ENCODE peak calls at places on chromosomes 1 and 21, in four cellular contexts. One of them, this sample, is unnamed.

GRCh38 chr1:88302843-88303486 is 381.1 kb upstream of the PKN2 start:
- DNase-seq in gastrocnemius medialis: no peak
- DNase-seq in tibial nerve: peak; percentile 14
- DNase-seq in A673: peak; percentile 38
- DNase-seq in this sample: no peak

GRCh38 chr1:58812468-58812867 is 28.6 kb upstream of the JUN start:
- DNase-seq in A673: no peak
- DNase-seq in tibial nerve: no peak
- DNase-seq in gastrocnemius medialis: no peak
- DNase-seq in this sample: no peak

GRCh38 chr1:172308577-172308976 is 111.9 kb upstream of the C1orf105 start:
- DNase-seq in gastrocnemius medialis: no peak
- DNase-seq in A673: peak; percentile 30
- DNase-seq in tibial nerve: no peak
- DNase-seq in this sample: no peak

GRCh38 chr21:45528028-45528705 is 14.1 kb downstream of the SLC19A1 start:
- DNase-seq in gastrocnemius medialis: no peak
- DNase-seq in tibial nerve: no peak
- DNase-seq in A673: no peak
- DNase-seq in this sample: no peak

GRCh38 chr1:177228721-177229088 is 57.9 kb downstream of the BRINP2 start:
- DNase-seq in gastrocnemius medialis: no peak
- DNase-seq in A673: no peak
- DNase-seq in tibial nerve: no peak
- DNase-seq in this sample: no peak

GRCh38 chr1:53463961-53464899 is 5.0 kb downstream of the DMRTB1 start:
- DNase-seq in A673: no peak
- DNase-seq in gastrocnemius medialis: no peak
- DNase-seq in tibial nerve: no peak
- DNase-seq in this sample: no peak

GRCh38 chr1:246526915-246527314 is 19.8 kb upstream of the SMYD3 start:
- DNase-seq in A673: no peak
- DNase-seq in tibial nerve: no peak
- DNase-seq in gastrocnemius medialis: no peak
- DNase-seq in this sample: no peak

GRCh38 chr1:63824386-63824898 is 50.6 kb downstream of the ROR1 start:
- DNase-seq in gastrocnemius medialis: no peak
- DNase-seq in A673: no peak
- DNase-seq in tibial nerve: no peak
- DNase-seq in this sample: no peak

GRCh38 chr1:229699613-229700242 is 73.7 kb downstream of the URB2 start:
- DNase-seq in gastrocnemius medialis: no peak
- DNase-seq in tibial nerve: peak; percentile 22
- DNase-seq in A673: peak; percentile 19
- DNase-seq in this sample: no peak

GRCh38 chr1:110463695-110464094 is 12.7 kb downstream of the PROK1 start:
- DNase-seq in A673: no peak
- DNase-seq in tibial nerve: no peak
- DNase-seq in gastrocnemius medialis: no peak
- DNase-seq in this sample: no peak

GRCh38 chr1:56099766-56100165 is 479.6 kb downstream of the PLPP3 start:
- DNase-seq in tibial nerve: no peak
- DNase-seq in gastrocnemius medialis: no peak
- DNase-seq in A673: no peak
- DNase-seq in this sample: no peak

GRCh38 chr1:70961374-70961773 is 86.2 kb downstream of the PTGER3 start:
- DNase-seq in A673: peak; percentile 14
- DNase-seq in tibial nerve: no peak
- DNase-seq in gastrocnemius medialis: no peak
- DNase-seq in this sample: no peak

GRCh38 chr1:70963374-70963773 is 84.2 kb downstream of the PTGER3 start:
- DNase-seq in tibial nerve: no peak
- DNase-seq in A673: no peak
- DNase-seq in gastrocnemius medialis: no peak
- DNase-seq in this sample: no peak

GRCh38 chr1:70970407-70970806 is 77.2 kb downstream of the PTGER3 start:
- DNase-seq in tibial nerve: no peak
- DNase-seq in gastrocnemius medialis: no peak
- DNase-seq in A673: no peak
- DNase-seq in this sample: no peak

DNA sequence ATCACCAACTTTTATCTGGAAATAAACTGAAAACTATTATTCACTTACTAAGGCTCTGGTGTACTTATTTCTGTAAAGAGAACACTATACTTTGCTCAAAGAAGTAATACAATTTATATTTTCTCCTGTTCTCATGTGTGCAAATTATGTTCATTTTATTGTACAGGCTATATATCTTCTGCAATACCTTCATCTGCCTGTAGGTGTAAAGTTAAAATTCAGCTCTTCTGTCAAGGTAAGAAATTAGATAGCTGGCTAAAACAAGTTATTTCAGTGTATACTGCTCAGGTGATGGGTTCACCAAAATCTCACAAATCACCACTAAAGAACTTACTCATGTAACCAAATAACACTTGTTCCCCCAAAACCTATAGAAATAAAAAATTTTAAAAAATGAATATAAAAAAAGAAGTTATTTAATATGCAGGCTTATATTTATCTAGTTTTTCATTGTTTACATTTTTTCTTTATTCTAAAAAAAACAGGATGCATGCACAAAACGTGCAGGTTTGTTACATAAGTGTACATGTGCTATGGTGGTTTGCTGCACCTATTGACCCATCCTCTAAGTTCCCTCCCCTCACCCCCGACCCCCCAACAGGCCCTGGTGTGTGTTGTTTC is 81.5 kb downstream of the PTGER3 start:
- DNase-seq in gastrocnemius medialis: no peak
- DNase-seq in tibial nerve: no peak
- DNase-seq in A673: peak; percentile 30
- DNase-seq in this sample: no peak
- TF ChIP-seq CTCF in gastrocnemius medialis: no peak
- TF ChIP-seq CTCF in tibial nerve: no peak
- TF ChIP-seq CTCF in A673: peak; percentile 47
- TF ChIP-seq CTCF in this sample: peak; percentile 7

DNA sequence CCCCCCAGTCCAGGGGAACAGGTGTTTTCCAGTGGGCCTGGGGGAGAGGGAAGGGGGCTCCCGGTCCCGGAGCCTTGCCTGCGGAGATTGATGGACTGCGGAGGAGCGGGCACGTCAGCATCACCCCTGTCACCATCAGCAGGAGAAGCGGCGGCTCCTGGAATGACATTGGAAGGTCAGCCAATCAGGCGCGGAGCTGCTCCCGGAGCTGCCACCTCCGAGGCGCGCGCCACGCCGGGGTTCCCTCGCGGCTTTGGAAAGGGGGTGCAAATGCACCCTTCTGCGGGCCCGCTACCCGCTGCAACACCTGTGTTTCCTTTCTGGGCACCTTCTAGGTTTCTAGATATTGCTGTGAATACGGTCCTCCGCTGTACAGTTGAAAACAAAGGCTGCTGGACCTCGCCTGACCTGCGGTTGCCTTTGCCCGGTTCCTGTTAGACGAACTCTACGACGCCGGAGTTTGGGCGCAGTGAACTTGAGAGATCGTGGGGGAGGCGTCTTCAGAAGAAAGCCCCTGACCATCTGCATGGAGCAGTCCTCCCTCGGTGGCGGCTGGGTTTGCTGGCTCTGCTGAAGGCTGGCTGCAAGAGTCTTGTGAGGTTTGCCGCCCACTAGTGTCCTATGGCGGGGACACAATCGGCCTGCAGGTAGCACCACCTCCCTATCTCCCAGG is 5.3 kb downstream of the DSCAM start:
- DNase-seq in tibial nerve: peak; percentile 12
- DNase-seq in A673: peak; percentile 24
- DNase-seq in gastrocnemius medialis: no peak
- DNase-seq in this sample: no peak
- H3K4me3 ChIP-seq in tibial nerve: peak overlapping the region; percentile 34
- H3K4me3 ChIP-seq in A673: peak overlapping the region; percentile 28
- H3K4me3 ChIP-seq in gastrocnemius medialis: no peak overlapping the region
- H3K4me3 ChIP-seq in this sample: no peak overlapping the region

GRCh38 chr1:26541816-26542711 is 12.5 kb downstream of the RPS6KA1 start:
- DNase-seq in tibial nerve: peak; percentile 70
- DNase-seq in gastrocnemius medialis: peak; percentile 47
- DNase-seq in A673: peak; percentile 48
- DNase-seq in this sample: peak; percentile 100
- TF ChIP-seq CTCF in tibial nerve: no peak
- TF ChIP-seq CTCF in gastrocnemius medialis: no peak
- TF ChIP-seq CTCF in A673: peak; percentile 26
- TF ChIP-seq CTCF in this sample: peak; percentile 55

DNA sequence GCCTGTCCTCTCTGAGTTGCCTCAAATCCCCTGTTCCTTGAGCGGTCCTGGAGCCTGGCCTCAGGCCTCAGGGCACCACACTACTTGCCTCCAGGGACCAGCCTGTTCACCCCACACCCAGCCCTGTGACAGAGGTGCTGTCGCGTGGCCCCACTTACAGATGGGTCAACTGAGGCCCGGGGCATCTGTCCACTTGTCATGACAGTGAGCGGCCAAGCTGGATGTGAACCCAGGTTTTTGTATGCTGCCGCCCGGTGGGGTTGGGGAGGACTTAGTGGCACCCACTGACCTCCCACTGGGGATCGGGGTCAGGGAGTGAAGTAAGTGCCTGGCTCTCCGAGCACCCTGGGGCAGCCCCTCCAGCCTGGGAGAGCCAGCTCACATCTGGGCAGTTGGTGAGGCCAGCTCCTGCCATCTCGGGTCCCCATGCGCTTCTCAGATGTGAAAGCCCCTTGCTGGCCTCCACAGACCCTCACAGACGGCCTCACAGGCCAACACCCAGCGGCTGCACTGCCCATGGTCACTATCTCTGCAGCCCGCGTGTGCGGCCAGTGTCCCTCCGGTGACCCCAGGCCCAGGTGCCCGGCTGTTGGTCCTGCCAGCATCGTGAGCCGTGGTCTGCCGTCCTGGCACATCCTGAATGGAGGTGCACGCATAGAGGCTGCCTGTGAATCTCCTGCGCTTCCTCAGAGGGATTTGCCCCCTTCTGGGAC is 9.3 kb upstream of the FAAP20 start:
- DNase-seq in tibial nerve: no peak
- DNase-seq in gastrocnemius medialis: no peak
- DNase-seq in A673: no peak
- DNase-seq in this sample: no peak
- H3K4me3 ChIP-seq in tibial nerve: peak overlapping the region; percentile 57
- H3K4me3 ChIP-seq in gastrocnemius medialis: peak overlapping the region; percentile 77
- H3K4me3 ChIP-seq in A673: peak overlapping the region; percentile 40
- H3K4me3 ChIP-seq in this sample: no peak overlapping the region

GRCh38 chr1:8733463-8733862 is 84.0 kb downstream of the RERE start:
- DNase-seq in gastrocnemius medialis: peak; percentile 79
- DNase-seq in A673: no peak
- DNase-seq in tibial nerve: no peak
- DNase-seq in this sample: no peak

GRCh38 chr1:8740034-8740449 is 77.4 kb downstream of the RERE start:
- DNase-seq in gastrocnemius medialis: no peak
- DNase-seq in A673: no peak
- DNase-seq in tibial nerve: no peak
- DNase-seq in this sample: no peak

GRCh38 chr1:8736927-8737326 is 80.5 kb downstream of the RERE start:
- DNase-seq in gastrocnemius medialis: no peak
- DNase-seq in tibial nerve: no peak
- DNase-seq in A673: no peak
- DNase-seq in this sample: no peak

GRCh38 chr1:8742022-8742924 is 75.2 kb downstream of the RERE start:
- DNase-seq in tibial nerve: no peak
- DNase-seq in gastrocnemius medialis: no peak
- DNase-seq in A673: no peak
- DNase-seq in this sample: no peak

GRCh38 chr1:8739377-8739776 is 78.1 kb downstream of the RERE start:
- DNase-seq in gastrocnemius medialis: no peak
- DNase-seq in A673: no peak
- DNase-seq in tibial nerve: no peak
- DNase-seq in this sample: no peak
- TF ChIP-seq CTCF in gastrocnemius medialis: no peak
- TF ChIP-seq CTCF in A673: peak; percentile 19
- TF ChIP-seq CTCF in tibial nerve: no peak
- TF ChIP-seq CTCF in this sample: no peak

DNA sequence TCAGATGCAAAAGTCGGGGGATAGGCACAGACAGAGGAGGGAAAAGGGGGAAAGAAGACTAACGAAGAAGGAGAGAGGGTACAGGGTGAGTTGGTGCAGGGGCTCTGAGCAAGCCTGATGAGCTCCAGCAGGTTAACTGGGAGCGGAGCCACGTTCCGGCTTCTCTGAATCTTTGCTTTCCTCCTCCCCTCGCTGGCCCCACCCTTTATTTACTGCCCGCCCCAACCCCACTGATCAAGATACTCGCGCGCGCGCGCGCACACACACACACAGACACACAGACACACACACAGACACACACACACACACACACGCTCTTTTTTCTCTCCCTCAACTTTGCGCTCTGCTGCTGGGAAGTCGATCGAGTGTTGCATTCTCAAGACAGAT is at the start of gene GRIK1:
- DNase-seq in A673: peak; percentile 60
- DNase-seq in tibial nerve: no peak
- DNase-seq in gastrocnemius medialis: no peak
- DNase-seq in this sample: no peak
- H3K4me3 ChIP-seq in A673: peak within 1 kb of the TSS; percentile 48
- H3K4me3 ChIP-seq in tibial nerve: peak within 1 kb of the TSS; percentile 45
- H3K4me3 ChIP-seq in gastrocnemius medialis: no peak within 1 kb of the TSS
- H3K4me3 ChIP-seq in this sample: peak within 1 kb of the TSS; percentile 2

DNA sequence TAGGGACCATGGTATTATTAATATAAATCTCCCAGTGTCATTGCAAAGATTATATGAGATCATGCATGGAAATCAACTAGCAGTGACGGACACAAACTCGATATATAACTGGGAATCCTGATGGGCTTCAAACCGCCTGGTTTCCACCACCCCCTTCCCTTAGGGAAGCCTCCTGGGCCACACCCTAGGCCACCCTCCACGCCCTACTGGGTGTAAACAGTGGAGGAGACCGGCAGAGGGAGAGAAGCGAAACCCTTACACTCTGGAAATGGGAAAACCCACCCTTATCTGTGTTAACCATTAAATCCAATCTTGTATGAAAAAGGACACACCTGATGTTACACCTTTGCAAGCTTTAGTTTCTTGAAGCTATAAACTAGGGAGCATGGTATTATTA is 591 bp upstream of the ZNHIT6 start:
- DNase-seq in gastrocnemius medialis: no peak
- DNase-seq in tibial nerve: no peak
- DNase-seq in A673: peak; percentile 34
- DNase-seq in this sample: no peak
- TF ChIP-seq CTCF in gastrocnemius medialis: no peak
- TF ChIP-seq CTCF in tibial nerve: no peak
- TF ChIP-seq CTCF in A673: no peak
- TF ChIP-seq CTCF in this sample: no peak

GRCh38 chr1:182699673-182700350 is 15.4 kb upstream of the RGS8 start:
- DNase-seq in gastrocnemius medialis: no peak
- DNase-seq in tibial nerve: no peak
- DNase-seq in A673: peak; percentile 43
- DNase-seq in this sample: no peak
- H3K4me3 ChIP-seq in gastrocnemius medialis: peak overlapping the region; percentile 14
- H3K4me3 ChIP-seq in tibial nerve: no peak overlapping the region
- H3K4me3 ChIP-seq in A673: no peak overlapping the region
- H3K4me3 ChIP-seq in this sample: no peak overlapping the region